ENCODE peak calls at places on chromosomes 6 and 20, in five cellular contexts. F is sigmoid colon, U is transverse colon, W is endothelial cell of umbilical vein, J is HepG2. X is an unnamed sample.

GRCh38 chr6:29926081-29926794 is 16.1 kb upstream of the HLA-A start:
- DNase-seq in F (peak), U (peak), W (no peak), J (no peak), X (no peak)

GRCh38 chr6:127554435-127555006 is 22.5 kb upstream of the C6orf58 start:
- DNase-seq in F (no peak), U (no peak), W (peak), J (peak), X (no peak)

GRCh38 chr6:34259529-34260069 is 10.8 kb upstream of the SMIM29 start:
- DNase-seq in F (no peak), U (no peak), W (no peak), J (no peak), X (no peak)

GRCh38 chr20:9439806-9440205 is 74.6 kb upstream of the LAMP5 start:
- DNase-seq in F (no peak), U (no peak), W (no peak), J (no peak), X (no peak)

GRCh38 chr6:6927437-6928361 is 180.1 kb upstream of the RREB1 start:
- DNase-seq in F (no peak), U (no peak), W (no peak), J (no peak), X (no peak)

GRCh38 chr6:19851273-19852089 is 14.3 kb downstream of the ID4 start:
- DNase-seq in F (no peak), U (peak), W (peak), J (peak), X (no peak)

GRCh38 chr6:43803055-43803782 is 33.2 kb downstream of the VEGFA start:
- DNase-seq in F (no peak), U (no peak), W (no peak), J (no peak), X (no peak)

GRCh38 chr20:11274137-11274536 is 600.3 kb upstream of the JAG1 start:
- DNase-seq in F (no peak), U (no peak), W (peak), J (peak), X (no peak)

GRCh38 chr6:138655828-138656227 is 117.7 kb upstream of the CCDC28A start:
- DNase-seq in F (no peak), U (no peak), W (no peak), J (no peak), X (no peak)

DNA sequence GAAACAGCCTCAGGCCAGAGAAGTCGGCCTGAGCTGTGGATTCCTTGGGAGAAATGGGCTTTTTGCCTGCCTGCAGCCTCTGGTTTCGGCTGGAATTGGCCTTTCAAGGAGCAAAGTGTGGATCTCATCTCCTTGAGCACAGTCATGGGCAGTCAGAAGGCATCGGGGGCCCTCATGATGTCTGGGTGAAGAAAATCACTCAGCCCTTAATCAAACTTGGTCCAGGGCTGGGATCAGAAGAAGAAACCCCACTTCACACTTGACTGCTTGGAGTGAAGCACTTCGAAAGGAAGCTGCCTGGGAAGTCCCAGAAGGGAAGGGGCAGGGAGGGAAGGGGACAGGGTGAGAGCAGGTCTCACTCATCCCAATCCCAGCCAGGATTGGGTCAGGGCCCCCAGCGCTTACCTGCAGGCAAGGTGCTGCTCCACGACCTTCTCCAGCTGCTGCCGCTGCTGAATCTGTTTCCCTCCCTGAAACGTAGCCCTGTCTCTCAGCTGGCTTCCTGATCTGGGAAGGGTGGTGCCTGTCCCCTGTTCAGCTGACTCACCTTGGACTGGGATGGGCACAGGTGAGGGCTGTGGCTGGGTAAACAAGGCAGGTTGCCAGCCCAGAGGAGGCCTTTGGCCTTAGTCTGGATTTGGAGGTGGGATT is at the start of gene SDCBP2:
- DNase-seq in F (peak), U (peak), W (no peak), J (no peak), X (peak)
- TF ChIP-seq POLR2AphosphoS5 in F (no peak), U (peak), W (no peak), J (no peak), X (no peak)

GRCh38 chr20:2659547-2659946 is 4.5 kb downstream of the IDH3B start:
- DNase-seq in F (no peak), U (no peak), W (no peak), J (no peak), X (no peak)

GRCh38 chr20:2656471-2657117 is 4.2 kb downstream of the NOP56 start:
- DNase-seq in F (no peak), U (no peak), W (no peak), J (no peak), X (no peak)

GRCh38 chr20:2657674-2658073 is 5.2 kb downstream of the NOP56 start:
- DNase-seq in F (no peak), U (no peak), W (no peak), J (no peak), X (no peak)

GRCh38 chr20:2657241-2657640 is 4.8 kb downstream of the NOP56 start:
- DNase-seq in F (no peak), U (no peak), W (no peak), J (no peak), X (no peak)

DNA sequence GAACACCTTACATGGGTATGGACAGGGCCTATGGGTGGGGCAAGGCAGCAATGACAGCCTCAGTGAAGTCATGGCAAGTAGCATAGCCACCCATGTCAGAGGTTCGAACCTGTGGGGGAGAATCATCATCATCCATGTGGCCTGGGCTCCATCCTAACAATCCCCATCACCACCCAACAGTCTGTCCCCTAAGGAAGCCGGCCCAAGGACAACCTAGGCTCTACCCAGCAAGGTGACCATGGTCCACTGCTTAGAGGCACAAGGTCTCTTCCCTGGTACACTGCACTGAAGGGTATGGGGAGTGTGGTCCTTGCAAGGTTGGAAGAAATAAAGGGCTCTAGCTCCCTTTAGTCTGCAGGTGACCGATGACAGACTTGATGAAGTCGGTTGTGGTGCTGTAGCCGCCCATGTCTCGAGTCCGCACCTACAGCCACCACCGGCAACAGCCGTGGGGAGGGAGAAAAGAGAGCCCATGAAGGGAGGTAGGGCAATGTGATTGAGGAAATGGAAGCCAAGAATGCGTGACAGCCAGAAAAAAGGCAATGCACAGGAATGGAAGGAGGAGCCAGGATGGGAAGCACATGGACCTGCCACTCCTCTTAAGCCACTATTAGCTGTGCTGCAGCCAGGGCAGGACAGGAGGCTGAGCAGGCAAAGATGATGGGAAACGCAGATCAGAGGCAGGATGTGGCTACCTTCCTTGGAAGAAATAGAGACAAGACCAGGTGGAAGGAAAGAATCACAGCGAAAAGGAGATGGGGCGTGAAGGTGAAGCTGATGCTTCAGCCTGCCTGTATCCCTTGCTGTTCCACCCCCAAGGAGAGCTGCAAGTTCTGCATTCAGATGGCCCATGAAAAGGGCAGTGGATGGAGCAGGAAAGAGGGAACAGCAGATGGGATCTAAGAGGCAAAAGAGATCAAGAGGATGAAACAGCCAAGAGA is 5.3 kb downstream of the IDH3B start:
- DNase-seq in F (no peak), U (no peak), W (no peak), J (peak), X (no peak)
- TF ChIP-seq POLR2A in F (no peak), U (peak), W (no peak), J (peak), X (no peak)

DNA sequence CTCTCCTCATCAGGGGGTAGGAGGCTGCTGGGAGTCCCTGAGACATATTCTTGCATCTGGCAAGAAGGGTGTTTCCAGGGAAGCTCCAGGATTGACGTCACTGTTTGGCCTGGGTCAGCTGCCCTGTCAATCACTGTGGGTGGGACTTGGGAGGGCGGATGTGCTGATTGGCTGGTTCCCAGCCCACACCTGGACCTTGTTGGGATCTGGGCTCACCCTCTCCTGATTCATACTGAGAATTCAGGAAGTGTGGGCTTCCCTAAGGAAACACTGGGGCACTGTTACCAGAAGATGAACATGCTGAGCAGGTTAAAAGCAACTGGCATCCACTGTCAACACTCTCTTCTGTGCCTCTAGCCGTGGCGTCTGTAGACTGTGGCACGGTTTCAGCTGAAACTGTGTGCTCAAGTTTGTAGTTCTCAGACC is 36.5 kb downstream of the CDH26 start:
- DNase-seq in F (no peak), U (peak), W (no peak), J (no peak), X (no peak)
- TF ChIP-seq POLR2AphosphoS5 in F (no peak), U (no peak), W (no peak), J (no peak), X (no peak)

GRCh38 chr20:62772994-62773858 is 23.0 kb upstream of the MRGBP start:
- DNase-seq in F (no peak), U (no peak), W (peak), J (no peak), X (no peak)
- TF ChIP-seq POLR2A in F (no peak), U (no peak), W (no peak), J (no peak), X (no peak)

GRCh38 chr6:119541132-119541905 is 191.8 kb upstream of the MAN1A1 start:
- DNase-seq in F (no peak), U (no peak), W (no peak), J (no peak), X (no peak)
- TF ChIP-seq POLR2AphosphoS5 in F (peak), U (peak), W (no peak), J (no peak), X (no peak)

GRCh38 chr6:125781307-125781868 is 9.4 kb upstream of the NCOA7 start:
- DNase-seq in F (peak), U (peak), W (no peak), J (no peak), X (no peak)

GRCh38 chr6:125784365-125784764 is 6.4 kb upstream of the NCOA7 start:
- DNase-seq in F (no peak), U (no peak), W (no peak), J (no peak), X (no peak)

GRCh38 chr6:125779924-125780539 is 10.7 kb upstream of the NCOA7 start:
- DNase-seq in F (peak), U (peak), W (peak), J (peak), X (peak)

DNA sequence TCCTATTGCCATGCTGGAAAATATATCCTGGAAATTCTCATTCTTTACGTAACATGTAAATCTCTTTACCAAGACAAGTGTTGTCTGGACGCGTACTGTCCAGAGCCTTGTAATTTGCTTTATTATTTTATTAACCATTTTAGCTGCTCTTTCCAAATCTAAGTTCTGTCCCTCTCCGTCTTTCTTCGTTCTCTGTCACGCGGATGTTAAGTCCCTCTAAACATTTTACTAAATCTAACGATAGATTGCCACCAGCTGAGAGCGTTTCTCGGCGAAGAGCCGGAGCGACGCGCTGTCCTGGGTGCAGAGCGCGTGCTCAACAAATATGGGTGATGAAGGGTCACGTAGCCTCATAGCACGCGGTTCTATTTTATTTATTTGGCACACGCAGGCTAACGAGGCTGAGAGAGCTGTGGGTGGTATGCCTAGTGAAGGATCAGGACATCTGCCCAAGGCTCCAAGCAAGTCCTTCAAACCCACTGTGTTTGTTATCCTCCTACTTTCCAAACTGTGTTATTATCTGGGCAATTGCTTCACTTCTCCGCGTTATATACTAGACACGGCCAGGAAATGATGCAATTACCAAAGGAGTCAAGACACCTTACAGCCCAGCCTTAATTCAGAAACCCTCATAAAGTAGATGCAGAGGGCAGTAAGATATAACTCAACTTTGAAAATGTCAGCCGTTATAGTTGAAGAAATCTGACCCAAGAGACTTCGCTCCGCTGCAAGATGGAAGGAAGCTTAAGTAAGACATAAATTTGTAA is 10.0 kb upstream of the NCOA7 start:
- DNase-seq in F (peak), U (peak), W (peak), J (peak), X (peak)
- TF ChIP-seq POLR2A in F (no peak), U (peak), W (peak), J (peak), X (peak)

GRCh38 chr6:5468586-5468985 is 207.3 kb downstream of the FARS2 start:
- DNase-seq in F (no peak), U (no peak), W (no peak), J (no peak), X (no peak)

GRCh38 chr6:5469101-5469846 is 208.0 kb downstream of the FARS2 start:
- DNase-seq in F (no peak), U (no peak), W (no peak), J (no peak), X (no peak)

GRCh38 chr6:5472583-5472982 is 211.3 kb downstream of the FARS2 start:
- DNase-seq in F (no peak), U (no peak), W (no peak), J (no peak), X (no peak)

GRCh38 chr6:5471637-5472430 is 210.5 kb downstream of the FARS2 start:
- DNase-seq in F (no peak), U (no peak), W (peak), J (no peak), X (no peak)

DNA sequence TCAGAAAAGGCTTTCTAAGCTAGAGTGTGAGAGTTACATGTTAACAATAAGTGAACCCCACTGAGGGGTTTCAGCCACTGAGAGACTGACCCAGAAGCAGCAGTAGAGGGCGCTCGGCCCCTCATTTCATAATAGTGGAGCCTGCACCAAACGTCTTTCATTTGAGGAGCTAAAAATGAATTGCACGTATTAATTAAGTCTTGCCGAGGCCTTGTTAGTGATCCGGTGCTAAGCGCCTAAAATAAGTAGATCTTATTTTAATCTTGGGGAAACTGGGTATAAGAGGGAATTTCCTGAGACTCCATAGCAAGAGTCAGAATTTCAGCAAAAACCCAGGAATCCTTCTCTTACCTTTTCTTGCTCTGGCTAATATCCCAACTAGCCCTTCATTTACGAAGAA is 209.7 kb downstream of the FARS2 start:
- DNase-seq in F (no peak), U (peak), W (peak), J (peak), X (no peak)
- TF ChIP-seq POLR2AphosphoS5 in F (no peak), U (no peak), W (no peak), J (no peak), X (no peak)

GRCh38 chr6:3120765-3121089 is 2.2 kb downstream of the BPHL start:
- DNase-seq in F (no peak), U (no peak), W (no peak), J (no peak), X (no peak)

GRCh38 chr6:3117912-3118352 is 579 bp upstream of the BPHL start:
- DNase-seq in F (no peak), U (no peak), W (no peak), J (no peak), X (no peak)

GRCh38 chr6:3119040-3119723 is 671 bp downstream of the BPHL start:
- DNase-seq in F (no peak), U (no peak), W (no peak), J (peak), X (no peak)

GRCh38 chr6:3114377-3114776 is 4.1 kb upstream of the BPHL start:
- DNase-seq in F (no peak), U (no peak), W (no peak), J (no peak), X (no peak)

DNA sequence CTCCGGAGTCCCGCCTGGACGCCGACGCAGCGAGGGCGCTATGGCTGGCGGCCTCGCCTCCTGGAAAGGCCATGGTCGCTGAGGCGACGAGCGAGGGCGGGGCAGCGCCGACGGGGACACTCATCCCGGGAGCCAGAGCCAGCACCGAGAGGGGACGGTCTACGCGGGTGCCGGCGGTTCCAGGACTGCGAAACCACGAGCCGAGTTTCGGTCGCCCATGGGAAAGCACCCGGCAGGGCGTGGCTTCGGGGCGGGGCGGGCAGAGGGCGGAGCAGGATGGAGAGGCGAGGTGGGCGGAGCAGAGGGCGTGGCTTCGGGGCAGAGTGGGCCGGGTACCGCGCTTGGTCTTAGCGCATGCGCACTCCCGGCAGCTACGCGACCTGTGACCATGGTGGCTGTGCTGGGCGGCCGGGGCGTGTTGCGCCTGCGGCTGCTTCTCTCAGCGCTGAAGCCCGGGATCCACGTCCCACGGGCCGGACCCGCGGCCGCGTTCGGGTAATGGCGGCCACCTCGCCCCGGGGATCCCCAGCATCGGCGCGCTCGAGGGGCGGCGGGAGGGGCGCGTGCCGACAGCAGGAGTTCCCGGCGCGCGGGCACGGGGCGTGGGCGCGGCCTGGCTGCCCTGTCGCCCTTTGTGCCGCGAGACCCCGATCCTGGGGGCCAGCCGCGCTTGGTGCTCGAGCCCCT is at the start of gene BPHL:
- DNase-seq in F (peak), U (peak), W (peak), J (peak), X (peak)
- TF ChIP-seq POLR2A in F (peak), U (peak), W (peak), J (peak), X (no peak)

GRCh38 chr6:28486988-28487742 is 28.4 kb downstream of the GPX6 start:
- DNase-seq in F (no peak), U (no peak), W (no peak), J (no peak), X (no peak)

GRCh38 chr6:28491984-28492317 is 23.6 kb downstream of the GPX6 start:
- DNase-seq in F (no peak), U (no peak), W (no peak), J (no peak), X (no peak)

GRCh38 chr6:28488916-28489365 is 26.7 kb downstream of the GPX6 start:
- DNase-seq in F (no peak), U (no peak), W (peak), J (peak), X (no peak)

GRCh38 chr6:28490191-28490890 is 25.3 kb downstream of the GPX6 start:
- DNase-seq in F (no peak), U (no peak), W (no peak), J (no peak), X (no peak)

GRCh38 chr6:28489366-28490190 is 26.0 kb downstream of the GPX6 start:
- DNase-seq in F (peak), U (peak), W (peak), J (peak), X (no peak)
- TF ChIP-seq POLR2AphosphoS5 in F (no peak), U (no peak), W (no peak), J (no peak), X (peak)